ENCODE peak calls at places on chromosome 21, in four cellular contexts. N, L, Y and J are unnamed samples.

GRCh38 chr21:32930673-32931072 is 95.1 kb upstream of the OLIG2 start:
- DNase-seq in L (no peak), Y (no peak), N (no peak), J (no peak)

GRCh38 chr21:26843912-26844257 is 1.3 kb downstream of the ADAMTS1 start:
- DNase-seq in N (no peak), L (peak), Y (no peak), J (peak)

GRCh38 chr21:17640821-17641220 is 28.1 kb upstream of the BTG3 start:
- DNase-seq in Y (no peak), N (no peak), L (no peak), J (no peak)

GRCh38 chr21:39637197-39637970 is 24.6 kb downstream of the B3GALT5 start:
- DNase-seq in N (no peak), Y (no peak), L (no peak), J (no peak)

GRCh38 chr21:43343992-43344886 is 82.7 kb downstream of the SIK1 start:
- DNase-seq in N (no peak), L (no peak), Y (no peak), J (no peak)

GRCh38 chr21:23067672-23068071 is 2069.5 kb downstream of the NCAM2 start:
- DNase-seq in N (no peak), L (no peak), Y (no peak), J (no peak)

GRCh38 chr21:29382029-29382654 is 83.4 kb downstream of the BACH1 start:
- DNase-seq in Y (no peak), L (peak), N (peak), J (peak)

GRCh38 chr21:32475162-32475812 is 62.8 kb downstream of the EVA1C start:
- DNase-seq in N (peak), Y (no peak), L (peak), J (peak)

GRCh38 chr21:33643658-33644311 is 1.5 kb downstream of the ITSN1 start:
- DNase-seq in N (peak), Y (no peak), L (peak), J (no peak)

GRCh38 chr21:37551406-37552355 is 185.1 kb downstream of the DYRK1A start:
- DNase-seq in Y (peak), N (peak), L (no peak), J (peak)

GRCh38 chr21:26945916-26946315 is 21.0 kb downstream of the ADAMTS5 start:
- DNase-seq in L (no peak), Y (no peak), N (no peak), J (peak)

GRCh38 chr21:45413922-45414321 is 9.0 kb downstream of the COL18A1 start:
- DNase-seq in L (no peak), Y (no peak), N (no peak), J (no peak)

GRCh38 chr21:45427331-45428271 is 22.6 kb downstream of the COL18A1 start:
- DNase-seq in L (peak), N (peak), Y (peak), J (peak)

GRCh38 chr21:31222142-31222541 is 121.9 kb downstream of the TIAM1 start:
- DNase-seq in N (no peak), L (peak), Y (no peak), J (peak)

GRCh38 chr21:37561941-37562919 is 195.7 kb downstream of the DYRK1A start:
- DNase-seq in N (no peak), L (no peak), Y (no peak), J (no peak)

GRCh38 chr21:32771134-32771523 is 426 bp downstream of the PAXBP1 start:
- DNase-seq in N (peak), Y (peak), L (peak), J (peak)

GRCh38 chr21:30234050-30234449 is 18.2 kb upstream of the CLDN8 start:
- DNase-seq in Y (no peak), N (no peak), L (no peak), J (no peak)

GRCh38 chr21:15192243-15192642 is 127.4 kb upstream of the NRIP1 start:
- DNase-seq in N (no peak), Y (no peak), L (no peak), J (peak)

GRCh38 chr21:45487891-45488600 is 54.2 kb downstream of the SLC19A1 start:
- DNase-seq in L (no peak), N (no peak), Y (no peak), J (no peak)

GRCh38 chr21:31530918-31531705 is 128.4 kb upstream of the SOD1 start:
- DNase-seq in N (no peak), L (no peak), Y (no peak), J (no peak)

GRCh38 chr21:15050588-15051377 is 14.0 kb downstream of the NRIP1 start:
- DNase-seq in Y (no peak), N (no peak), L (no peak), J (no peak)

GRCh38 chr21:20207335-20207734 is 790.9 kb upstream of the NCAM2 start:
- DNase-seq in L (no peak), Y (no peak), N (no peak), J (no peak)

GRCh38 chr21:38773108-38774061 is 32.3 kb upstream of the ETS2 start:
- DNase-seq in Y (peak), L (peak), N (peak), J (peak)

GRCh38 chr21:46181436-46181835 is 2.8 kb downstream of the SPATC1L start:
- DNase-seq in N (no peak), L (no peak), Y (peak), J (no peak)

GRCh38 chr21:44368711-44369446 is 15.5 kb downstream of the TRPM2 start:
- DNase-seq in L (no peak), N (no peak), Y (no peak), J (no peak)

GRCh38 chr21:39842741-39843146 is 24.5 kb upstream of the PCP4 start:
- DNase-seq in N (no peak), L (no peak), Y (no peak), J (no peak)

GRCh38 chr21:46002841-46003574 is 21.4 kb downstream of the COL6A1 start:
- DNase-seq in N (no peak), L (no peak), Y (peak), J (no peak)

GRCh38 chr21:26941436-26941835 is 25.5 kb downstream of the ADAMTS5 start:
- DNase-seq in Y (no peak), L (peak), N (no peak), J (no peak)

GRCh38 chr21:30579351-30579750 is 10.8 kb downstream of the KRTAP22-2 start:
- DNase-seq in N (no peak), L (no peak), Y (no peak), J (no peak)

GRCh38 chr21:17925900-17926299 is 106.7 kb upstream of the C21orf91 start:
- DNase-seq in L (no peak), N (no peak), Y (no peak), J (peak)

GRCh38 chr21:45559216-45560105 is 17.2 kb upstream of the SLC19A1 start:
- DNase-seq in Y (no peak), L (no peak), N (no peak), J (no peak)

GRCh38 chr21:46608672-46609111 is 3.8 kb upstream of the S100B start:
- DNase-seq in N (no peak), L (no peak), Y (no peak), J (no peak)

GRCh38 chr21:27532081-27532480 is 565.2 kb upstream of the ADAMTS5 start:
- DNase-seq in L (peak), N (peak), Y (no peak), J (peak)

GRCh38 chr21:31173881-31174555 is 135.7 kb upstream of the KRTAP19-8 start:
- DNase-seq in Y (peak), L (no peak), N (peak), J (no peak)

GRCh38 chr21:29470397-29470796 is 171.7 kb downstream of the BACH1 start:
- DNase-seq in Y (no peak), N (no peak), L (peak), J (no peak)

GRCh38 chr21:28675265-28676041 is 317.2 kb downstream of the LTN1 start:
- DNase-seq in L (peak), N (peak), Y (no peak), J (peak)

DNA sequence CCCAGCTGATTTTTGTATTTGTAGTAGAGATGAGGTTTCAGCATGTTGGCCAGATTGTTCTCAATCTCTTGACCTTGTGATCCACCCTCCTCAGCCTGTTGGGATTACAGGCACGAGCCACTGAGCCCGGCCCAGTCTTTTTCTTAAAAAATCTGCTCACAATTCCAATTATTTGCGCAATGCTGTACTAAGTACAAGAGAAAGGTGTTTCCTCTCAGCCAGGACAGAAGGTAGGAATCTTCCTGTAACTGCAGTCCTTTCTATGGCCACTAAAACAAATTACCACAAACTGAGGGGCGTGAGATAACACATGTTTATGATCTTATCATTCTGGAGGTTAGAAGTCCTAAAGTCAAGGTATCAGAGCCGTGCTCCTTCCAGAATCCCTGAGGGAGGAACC is 6.9 kb upstream of the CBR3 start:
- DNase-seq in Y (no peak), L (no peak), N (no peak), J (no peak)
- TF ChIP-seq CTCF in Y (no peak), L (no peak), N (no peak), J (no peak)

GRCh38 chr21:35226960-35227741 is 178.0 kb upstream of the RUNX1 start:
- DNase-seq in Y (no peak), N (no peak), L (no peak), J (no peak)
- H3K4me3 ChIP-seq in Y (no peak), N (no peak), L (no peak), J (no peak)

GRCh38 chr21:25791321-25791720 is 56.5 kb downstream of the GABPA start:
- DNase-seq in L (no peak), N (no peak), Y (no peak), J (no peak)

GRCh38 chr21:25788677-25789076 is 53.9 kb downstream of the GABPA start:
- DNase-seq in Y (no peak), N (no peak), L (no peak), J (no peak)

GRCh38 chr21:25790122-25790951 is 55.6 kb downstream of the GABPA start:
- DNase-seq in N (peak), L (peak), Y (no peak), J (peak)
- TF ChIP-seq CTCF in N (peak), L (peak), Y (peak), J (peak)

GRCh38 chr21:42171091-42172053 is 47.6 kb upstream of the ABCG1 start:
- DNase-seq in Y (no peak), L (no peak), N (no peak), J (no peak)
- H3K4me3 ChIP-seq in Y (no peak), L (no peak), N (no peak), J (no peak)

GRCh38 chr21:41048636-41049035 is 119.3 kb upstream of the BACE2 start:
- DNase-seq in N (no peak), Y (no peak), L (no peak), J (no peak)

GRCh38 chr21:41043008-41043407 is 125.0 kb upstream of the BACE2 start:
- DNase-seq in L (no peak), Y (no peak), N (no peak), J (no peak)

GRCh38 chr21:41048141-41048540 is 119.8 kb upstream of the BACE2 start:
- DNase-seq in L (peak), Y (no peak), N (no peak), J (no peak)

GRCh38 chr21:41045534-41046268 is 122.3 kb upstream of the BACE2 start:
- DNase-seq in Y (no peak), N (no peak), L (no peak), J (no peak)
- TF ChIP-seq CTCF in Y (peak), N (no peak), L (no peak), J (peak)